ENCODE peak calls at places on chromosomes 1 and 21, in ten cellular contexts. F is esophagus squamous epithelium; O is HEK293T; S is CD8-positive, alpha-beta T cell; Q is iPS DF 6.9; V is HTR-8/SVneo; M is GM04504; H is stomach; L is activated CD4-positive, alpha-beta T cell treated with anti-CD3 and anti-CD28 coated beads, Interleukin-2, amount 10 ng/mL, durations not matched to agents 7 days and 5 days; T is CD4-positive, alpha-beta T cell. E is an unnamed sample.

GRCh38 chr1:59879556-59879955 is 47.0 kb downstream of the CYP2J2 start:
- DNase-seq in S (peak), M (peak), V (peak), H (peak), L (peak), Q (peak), F (no peak), O (peak), T (peak), E (peak)

GRCh38 chr1:34754878-34755637 is at the start of gene GJB5:
- DNase-seq in Q (no peak), M (no peak), O (no peak), T (no peak), F (no peak), S (no peak), L (no peak), V (no peak), H (no peak), E (no peak)

GRCh38 chr1:193183019-193183643 is 3.3 kb downstream of the B3GALT2 start:
- DNase-seq in O (peak), M (peak), Q (no peak), V (peak), F (no peak), S (no peak), L (peak), T (no peak), H (no peak), E (peak)

GRCh38 chr1:20405893-20406604 is 80.0 kb downstream of the CAMK2N1 start:
- DNase-seq in F (no peak), Q (no peak), M (peak), L (no peak), H (no peak), S (peak), O (no peak), V (no peak), T (no peak), E (no peak)

GRCh38 chr1:147287133-147287865 is 44.8 kb downstream of the CHD1L start:
- DNase-seq in L (no peak), Q (no peak), H (no peak), O (no peak), T (no peak), V (no peak), F (no peak), M (no peak), S (no peak), E (no peak)

GRCh38 chr1:25927541-25928265 is 21.5 kb upstream of the STMN1 start:
- DNase-seq in H (no peak), S (no peak), V (no peak), O (no peak), F (no peak), M (no peak), L (no peak), Q (no peak), T (no peak), E (no peak)

GRCh38 chr1:15260418-15261154 is 13.6 kb downstream of the FHAD1 start:
- DNase-seq in Q (no peak), V (peak), H (no peak), M (no peak), F (no peak), L (no peak), S (no peak), T (no peak), O (no peak), E (no peak)

GRCh38 chr21:41947596-41948403 is 6.0 kb downstream of the C2CD2 start:
- DNase-seq in O (no peak), L (no peak), H (no peak), Q (no peak), T (no peak), S (no peak), F (no peak), M (peak), V (no peak), E (no peak)

GRCh38 chr1:179815642-179816041 is 62.0 kb downstream of the TOR1AIP2 start:
- DNase-seq in S (no peak), O (no peak), L (no peak), H (no peak), V (no peak), M (no peak), F (no peak), T (no peak), Q (no peak), E (no peak)

GRCh38 chr1:96707023-96707422 is 14.6 kb upstream of the PTBP2 start:
- DNase-seq in S (no peak), Q (no peak), F (no peak), O (no peak), H (no peak), L (no peak), M (no peak), V (no peak), T (no peak), E (no peak)

GRCh38 chr1:84298336-84298687 is 3.2 kb upstream of the SAMD13 start:
- DNase-seq in O (peak), M (peak), S (peak), F (no peak), T (peak), H (peak), L (peak), Q (no peak), V (peak), E (peak)

GRCh38 chr21:28256420-28256831 is 736.3 kb downstream of the LTN1 start:
- DNase-seq in S (no peak), Q (no peak), H (no peak), M (no peak), O (no peak), V (no peak), F (no peak), T (no peak), L (no peak), E (no peak)

GRCh38 chr1:23066075-23066474 is 46.8 kb downstream of the KDM1A start:
- DNase-seq in M (no peak), T (no peak), H (no peak), Q (no peak), F (no peak), L (no peak), S (no peak), O (no peak), V (no peak), E (no peak)

GRCh38 chr1:36126005-36126716 is 1.1 kb upstream of the COL8A2 start:
- DNase-seq in H (no peak), L (no peak), M (no peak), V (no peak), T (no peak), Q (no peak), F (no peak), O (no peak), S (no peak), E (no peak)

GRCh38 chr1:94739521-94740061 is 80.6 kb upstream of the SLC44A3 start:
- DNase-seq in H (no peak), V (no peak), F (no peak), M (peak), Q (no peak), O (no peak), T (no peak), S (no peak), L (no peak), E (no peak)

GRCh38 chr1:157966034-157966671 is 27.3 kb upstream of the KIRREL1 start:
- DNase-seq in O (no peak), F (no peak), Q (no peak), L (no peak), S (no peak), V (no peak), T (no peak), M (peak), H (no peak), E (no peak)

GRCh38 chr1:100622037-100622436 is 84.1 kb downstream of the GPR88 start:
- DNase-seq in V (peak), O (peak), M (peak), F (no peak), L (no peak), S (no peak), H (no peak), T (no peak), Q (peak), E (no peak)

GRCh38 chr1:53349369-53349705 is 21.5 kb upstream of the LRP8 start:
- DNase-seq in H (no peak), M (no peak), T (no peak), S (peak), L (no peak), O (no peak), F (no peak), V (no peak), Q (no peak), E (no peak)

GRCh38 chr1:214588963-214589597 is 13.9 kb upstream of the CENPF start:
- DNase-seq in T (no peak), M (no peak), L (no peak), Q (no peak), O (no peak), F (no peak), H (no peak), V (no peak), S (no peak), E (no peak)

GRCh38 chr1:41362357-41362721 is 1.1 kb downstream of the FOXO6 start:
- DNase-seq in O (no peak), S (no peak), T (no peak), V (no peak), F (no peak), M (no peak), H (no peak), Q (no peak), L (no peak), E (no peak)

GRCh38 chr1:40945491-40945973 is 34.0 kb upstream of the CTPS1 start:
- DNase-seq in V (no peak), O (no peak), S (no peak), F (no peak), L (no peak), T (no peak), H (no peak), M (no peak), Q (no peak), E (no peak)

GRCh38 chr21:45004481-45005263 is 64.8 kb downstream of the SLX9 start:
- DNase-seq in S (no peak), F (no peak), M (no peak), V (no peak), H (no peak), Q (no peak), O (no peak), L (no peak), T (no peak), E (no peak)

GRCh38 chr1:79304131-79304530 is 297.6 kb upstream of the ADGRL4 start:
- DNase-seq in H (no peak), S (no peak), Q (no peak), T (no peak), M (no peak), F (no peak), L (no peak), V (no peak), O (no peak), E (no peak)

GRCh38 chr1:85201340-85202091 is 700 bp upstream of the SYDE2 start:
- DNase-seq in S (peak), L (peak), H (peak), O (peak), T (peak), M (peak), Q (peak), F (no peak), V (peak), E (peak)

GRCh38 chr1:17696417-17697301 is 58.5 kb upstream of the ACTL8 start:
- DNase-seq in O (peak), M (peak), L (no peak), V (peak), Q (peak), F (no peak), S (no peak), T (no peak), H (no peak), E (no peak)

GRCh38 chr1:185916866-185917265 is 182.7 kb downstream of the HMCN1 start:
- DNase-seq in V (no peak), L (no peak), Q (no peak), T (no peak), H (no peak), O (no peak), M (no peak), F (no peak), S (no peak), E (no peak)

GRCh38 chr1:242412921-242413320 is 111.6 kb downstream of the PLD5 start:
- DNase-seq in T (no peak), L (no peak), F (no peak), O (no peak), Q (no peak), M (no peak), H (no peak), S (no peak), V (no peak), E (no peak)

GRCh38 chr1:10109372-10109771 is 76.6 kb downstream of the UBE4B start:
- DNase-seq in V (no peak), S (no peak), T (no peak), F (no peak), H (no peak), O (no peak), Q (no peak), M (no peak), L (no peak), E (no peak)

GRCh38 chr1:6351480-6352137 is 42.0 kb downstream of the ACOT7 start:
- DNase-seq in Q (no peak), S (no peak), L (no peak), T (no peak), H (peak), F (no peak), V (no peak), O (no peak), M (no peak), E (no peak)

GRCh38 chr1:201336711-201337450 is 40.6 kb downstream of the TNNT2 start:
- DNase-seq in S (no peak), L (no peak), F (no peak), T (no peak), Q (no peak), V (no peak), M (no peak), H (no peak), O (no peak), E (no peak)

GRCh38 chr1:164805399-164805798 is 246.4 kb downstream of the PBX1 start:
- DNase-seq in Q (no peak), V (no peak), T (no peak), O (no peak), L (no peak), F (no peak), H (no peak), S (no peak), M (no peak), E (no peak)

GRCh38 chr1:2179283-2180013 is 15.1 kb downstream of the FAAP20 start:
- DNase-seq in T (no peak), O (no peak), L (no peak), S (no peak), F (no peak), H (no peak), Q (no peak), V (no peak), M (no peak), E (no peak)

GRCh38 chr1:200224315-200224714 is 185.5 kb downstream of the ZNF281 start:
- DNase-seq in Q (no peak), T (no peak), F (no peak), O (no peak), H (no peak), M (no peak), S (no peak), L (no peak), V (no peak), E (no peak)

GRCh38 chr1:169049258-169049936 is 57.1 kb upstream of the ATP1B1 start:
- DNase-seq in Q (no peak), L (no peak), T (no peak), S (no peak), M (no peak), O (no peak), F (no peak), V (no peak), H (no peak), E (no peak)

GRCh38 chr1:82423174-82423815 is 622.6 kb downstream of the ADGRL2 start:
- DNase-seq in O (no peak), H (no peak), L (no peak), M (no peak), T (no peak), F (no peak), S (no peak), Q (no peak), V (no peak), E (no peak)

GRCh38 chr1:218571515-218571914 is 226.4 kb downstream of the TGFB2 start:
- DNase-seq in T (no peak), H (no peak), M (no peak), L (no peak), Q (no peak), S (no peak), O (no peak), F (no peak), V (no peak), E (no peak)

E was measured in CD4-positive, CD25-positive, alpha-beta regulatory T cell.